ENCODE peak calls at places on chromosome 13, in five cellular contexts. S is HCT116, C is K562, X is H1, N is SK-N-SH. R is an unnamed sample. For H3K4me1, the result is how much of the 10 kb centered on the place peaks cover.

GRCh38 chr13:107276936-107277335 is 709.0 kb upstream of the ARGLU1 start:
- DNase-seq in X (no peak), N (no peak), C (no peak), S (no peak), R (no peak)

GRCh38 chr13:85798999-85799646 is at the start of gene SLITRK6:
- DNase-seq in C (no peak), N (peak), S (peak), X (peak), R (peak)

GRCh38 chr13:68927387-68928026 is 1180.1 kb upstream of the ATXN8OS start:
- DNase-seq in N (peak), X (peak), S (peak), C (no peak), R (peak)

GRCh38 chr13:51845574-51846318 is 769 bp upstream of the TMEM272 start:
- DNase-seq in S (no peak), C (no peak), X (no peak), N (no peak), R (no peak)

GRCh38 chr13:19153782-19154450 is 27.7 kb downstream of the TUBA3C start:
- DNase-seq in X (no peak), S (no peak), C (peak), N (peak), R (peak)

GRCh38 chr13:29845440-29846056 is 4.9 kb downstream of the UBL3 start:
- DNase-seq in C (no peak), X (no peak), N (no peak), S (no peak), R (no peak)

GRCh38 chr13:100040196-100040595 is 48.7 kb upstream of the PCCA start:
- DNase-seq in S (no peak), C (no peak), X (no peak), N (no peak), R (no peak)

GRCh38 chr13:107907065-107907464 is 308.3 kb downstream of the LIG4 start:
- DNase-seq in X (no peak), C (no peak), S (no peak), N (no peak), R (no peak)

GRCh38 chr13:41588899-41589298 is 131.5 kb downstream of the RGCC start:
- DNase-seq in N (no peak), S (peak), X (no peak), C (peak), R (no peak)

GRCh38 chr13:75465236-75465635 is 16.7 kb downstream of the TBC1D4 start:
- DNase-seq in C (no peak), S (no peak), X (no peak), N (no peak), R (no peak)

GRCh38 chr13:25380741-25381324 is 9.1 kb downstream of the ATP8A2 start:
- DNase-seq in X (no peak), C (no peak), N (no peak), S (no peak), R (no peak)

GRCh38 chr13:41762796-41763195 is 198.1 kb downstream of the VWA8 start:
- DNase-seq in X (no peak), S (no peak), N (no peak), C (no peak), R (no peak)

GRCh38 chr13:30918662-30919405 is 12.8 kb downstream of the MEDAG start:
- DNase-seq in N (no peak), X (no peak), C (no peak), S (no peak), R (no peak)

GRCh38 chr13:32731074-32731473 is 144.8 kb downstream of the PDS5B start:
- DNase-seq in N (no peak), X (no peak), S (no peak), C (no peak), R (no peak)

GRCh38 chr13:99687728-99688397 is 186.6 kb downstream of the TM9SF2 start:
- DNase-seq in C (no peak), S (no peak), X (peak), N (no peak), R (peak)

GRCh38 chr13:71864981-71865857 is 1.8 kb downstream of the DACH1 start:
- DNase-seq in X (no peak), N (peak), C (no peak), S (no peak), R (no peak)

GRCh38 chr13:41562083-41562482 is 104.7 kb downstream of the RGCC start:
- DNase-seq in C (no peak), X (no peak), N (no peak), S (no peak), R (no peak)

GRCh38 chr13:25738797-25739196 is 313.0 kb downstream of the SHISA2 start:
- DNase-seq in C (no peak), X (no peak), N (no peak), S (no peak), R (no peak)

GRCh38 chr13:97435794-97436193 is 1.8 kb downstream of the RAP2A start:
- DNase-seq in C (no peak), X (no peak), N (no peak), S (no peak), R (no peak)

GRCh38 chr13:29861694-29862110 is 11.3 kb upstream of the UBL3 start:
- DNase-seq in N (no peak), S (no peak), X (no peak), C (no peak), R (no peak)

GRCh38 chr13:95641291-95641811 is 3.2 kb downstream of the DZIP1 start:
- DNase-seq in C (no peak), X (no peak), N (no peak), S (no peak), R (no peak)

GRCh38 chr13:99967884-99968520 is 3.6 kb downstream of the ZIC5 start:
- DNase-seq in N (peak), S (no peak), X (no peak), C (no peak), R (no peak)

GRCh38 chr13:66506031-66506777 is 723.9 kb downstream of the PCDH9 start:
- DNase-seq in C (no peak), S (no peak), X (no peak), N (no peak), R (no peak)

GRCh38 chr13:39561971-39562370 is 41.0 kb downstream of the LHFPL6 start:
- DNase-seq in N (no peak), X (no peak), S (no peak), C (no peak), R (no peak)

GRCh38 chr13:19069684-19070397 is 111.8 kb downstream of the TUBA3C start:
- DNase-seq in C (no peak), X (no peak), S (no peak), N (no peak), R (no peak)

GRCh38 chr13:97211357-97211756 is 10.8 kb upstream of the MBNL2 start:
- DNase-seq in N (no peak), X (no peak), S (no peak), C (no peak), R (no peak)

GRCh38 chr13:48891586-48891985 is 84.1 kb upstream of the FNDC3A start:
- DNase-seq in S (peak), X (no peak), N (no peak), C (no peak), R (no peak)

GRCh38 chr13:110410000-110410399 is 102.9 kb downstream of the COL4A2 start:
- DNase-seq in X (no peak), N (no peak), C (no peak), S (no peak), R (no peak)
- H3K4me1 ChIP-seq in X (under half), N (half or more), C (under half), S (under half), R (under half)

GRCh38 chr13:90968510-90968909 is 379.0 kb upstream of the MIR17HG start:
- DNase-seq in C (no peak), N (peak), S (peak), X (peak), R (no peak)
- TF ChIP-seq YY1 in C (no peak), N (no peak), S (no peak), X (no peak), R (no peak)

GRCh38 chr13:113902536-113902935 is 38.7 kb upstream of the GAS6 start:
- DNase-seq in N (no peak), X (no peak), C (no peak), S (no peak), R (no peak)
- H3K4me1 ChIP-seq in N (under half), X (under half), C (under half), S (under half), R (under half)

GRCh38 chr13:79079351-79079839 is 326.7 kb downstream of the RBM26 start:
- DNase-seq in S (no peak), N (no peak), C (no peak), X (no peak), R (no peak)
- TF ChIP-seq YY1 in S (no peak), N (no peak), C (no peak), X (no peak), R (no peak)

DNA sequence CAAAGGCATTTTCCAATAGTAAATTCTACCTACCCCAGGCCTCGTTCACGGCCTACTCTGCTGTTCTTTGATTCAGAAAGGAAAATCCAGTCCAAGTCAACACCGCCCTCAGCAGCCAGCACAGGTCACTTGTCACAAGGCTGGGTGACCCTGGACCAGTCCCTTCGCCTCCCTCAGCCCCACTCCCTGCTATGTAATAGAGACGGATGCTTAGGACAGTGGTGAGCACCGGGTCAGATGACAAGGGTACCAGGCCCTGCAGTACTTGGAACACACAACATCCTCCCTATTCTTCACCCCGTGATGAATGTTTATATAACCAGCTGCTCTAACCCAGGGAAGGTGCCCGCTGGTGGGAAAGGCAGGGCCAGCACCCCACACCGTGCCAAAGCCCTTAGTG is 14.3 kb downstream of the LATS2 start:
- DNase-seq in C (no peak), S (no peak), X (no peak), N (no peak), R (no peak)
- H3K4me1 ChIP-seq in C (under half), S (under half), X (under half), N (under half), R (under half)

R was measured in NT2/D1.